ENCODE peak calls at places on chromosomes 13 and 19, in four cellular contexts. S is EL, U is GM23248, I is ovary. B is an unnamed sample.

GRCh38 chr13:64910061-64910460 is 2320.1 kb downstream of the PCDH9 start:
- DNase-seq in S (no peak), U (peak), I (no peak), B (no peak)

GRCh38 chr13:110529522-110530311 is 31.8 kb downstream of the RAB20 start:
- DNase-seq in S (no peak), U (no peak), I (no peak), B (no peak)

GRCh38 chr13:102374233-102374632 is 27.6 kb downstream of the FGF14 start:
- DNase-seq in S (no peak), U (no peak), I (no peak), B (no peak)

GRCh38 chr19:47110521-47111080 is 3.0 kb downstream of the ZC3H4 start:
- DNase-seq in S (no peak), U (peak), I (no peak), B (no peak)

GRCh38 chr19:38705197-38706019 is 38.9 kb downstream of the CAPN12 start:
- DNase-seq in S (no peak), U (no peak), I (no peak), B (no peak)

GRCh38 chr13:107301724-107302374 is 733.9 kb upstream of the ARGLU1 start:
- DNase-seq in S (no peak), U (peak), I (no peak), B (no peak)

GRCh38 chr13:27449081-27449603 is 1.2 kb downstream of the MTIF3 start:
- DNase-seq in S (no peak), U (no peak), I (no peak), B (no peak)

GRCh38 chr19:43699506-43700367 is 16.1 kb upstream of the IRGC start:
- DNase-seq in S (peak), U (peak), I (peak), B (no peak)

GRCh38 chr13:112104873-112105234 is 37.9 kb downstream of the SOX1 start:
- DNase-seq in S (no peak), U (no peak), I (no peak), B (no peak)

GRCh38 chr19:42132851-42133528 is 744 bp upstream of the POU2F2 start:
- DNase-seq in S (peak), U (peak), I (peak), B (peak)

GRCh38 chr13:42720116-42720857 is 61.1 kb upstream of the FAM216B start:
- DNase-seq in S (peak), U (peak), I (no peak), B (no peak)

GRCh38 chr19:9917322-9917721 is 19.0 kb downstream of the OLFM2 start:
- DNase-seq in S (peak), U (peak), I (no peak), B (no peak)

GRCh38 chr19:8340341-8341096 is 2.5 kb downstream of the KANK3 start:
- DNase-seq in S (no peak), U (no peak), I (no peak), B (no peak)

GRCh38 chr13:76331948-76332712 is 554.1 kb downstream of the KCTD12 start:
- DNase-seq in S (no peak), U (no peak), I (no peak), B (no peak)

GRCh38 chr19:38134538-38135149 is 89.4 kb downstream of the DPF1 start:
- DNase-seq in S (peak), U (peak), I (no peak), B (peak)

GRCh38 chr13:78370231-78370630 is 233.1 kb downstream of the POU4F1 start:
- DNase-seq in S (no peak), U (no peak), I (no peak), B (no peak)

GRCh38 chr19:50817941-50818858 is 5.4 kb downstream of the KLK1 start:
- DNase-seq in S (peak), U (peak), I (no peak), B (no peak)

GRCh38 chr13:110017379-110017778 is 231.0 kb upstream of the IRS2 start:
- DNase-seq in S (peak), U (peak), I (no peak), B (no peak)

GRCh38 chr19:5971714-5972354 is 6.1 kb downstream of the RANBP3 start:
- DNase-seq in S (no peak), U (no peak), I (no peak), B (no peak)